ENCODE peak calls at places on chromosomes 16 and 17, in five cellular contexts. C is NT2/D1, G is GM12878, E is GM23248, U is mucosa of descending colon. S is an unnamed sample.

GRCh38 chr17:48131216-48131824 is 23.8 kb downstream of the SNX11 start:
- DNase-seq in C (peak), U (no peak), G (no peak), E (peak), S (peak)

GRCh38 chr17:2580641-2581040 is 12.8 kb upstream of the PAFAH1B1 start:
- DNase-seq in C (no peak), U (no peak), E (peak), G (no peak), S (no peak)

GRCh38 chr16:84791501-84791900 is 28.3 kb upstream of the CRISPLD2 start:
- DNase-seq in G (no peak), C (no peak), E (no peak), U (no peak), S (no peak)

GRCh38 chr17:48510761-48511604 is 19.8 kb downstream of the HOXB1 start:
- DNase-seq in U (no peak), G (peak), E (peak), C (no peak), S (peak)

GRCh38 chr16:48041861-48042435 is 113.8 kb downstream of the ABCC12 start:
- DNase-seq in E (no peak), U (no peak), C (no peak), G (no peak), S (no peak)

GRCh38 chr17:82839617-82840292 is at the start of gene ZNF750:
- DNase-seq in E (no peak), C (no peak), G (no peak), U (no peak), S (no peak)

GRCh38 chr17:78599419-78599818 is 22.2 kb upstream of the DNAH17 start:
- DNase-seq in G (no peak), E (no peak), U (no peak), C (no peak), S (no peak)

GRCh38 chr17:81065500-81065899 is 30.5 kb downstream of the BAIAP2 start:
- DNase-seq in E (no peak), C (no peak), U (no peak), G (no peak), S (no peak)

GRCh38 chr16:10504404-10504885 is 76.0 kb downstream of the EMP2 start:
- DNase-seq in G (no peak), U (no peak), E (no peak), C (peak), S (no peak)

GRCh38 chr16:81623365-81624102 is 155.6 kb upstream of the PLCG2 start:
- DNase-seq in C (peak), G (peak), U (no peak), E (peak), S (peak)

DNA sequence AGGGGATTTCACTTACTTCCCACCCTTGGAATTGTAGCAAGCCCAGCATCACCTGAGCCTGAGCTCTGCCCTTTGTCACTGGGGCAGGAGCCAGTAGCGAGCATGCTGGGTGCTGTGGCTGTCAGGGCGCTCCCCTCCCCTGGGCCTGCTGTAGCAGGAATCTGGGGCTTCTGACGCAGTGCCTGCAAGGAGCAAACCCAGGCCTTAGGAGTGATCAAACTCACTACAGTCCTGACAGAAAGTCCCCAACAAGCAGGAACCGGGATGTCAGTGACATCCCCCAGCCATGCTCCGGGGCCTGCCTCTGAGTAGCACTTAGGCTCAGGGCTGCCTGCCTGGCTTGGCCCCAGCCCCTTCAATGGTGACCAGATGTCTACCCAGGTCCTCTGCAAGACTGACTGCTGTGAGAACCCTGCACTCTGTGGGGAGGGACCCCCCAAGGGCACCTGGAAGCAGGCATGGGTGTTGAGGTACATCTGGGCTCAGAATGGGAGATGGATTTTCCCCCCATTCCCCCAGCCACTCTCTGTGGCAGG is 23.5 kb downstream of the PLD6 start:
- DNase-seq in C (no peak), U (no peak), G (no peak), E (no peak), S (no peak)
- H3K4me3 ChIP-seq in C (no peak), U (no peak), G (no peak), E (no peak), S (no peak)

DNA sequence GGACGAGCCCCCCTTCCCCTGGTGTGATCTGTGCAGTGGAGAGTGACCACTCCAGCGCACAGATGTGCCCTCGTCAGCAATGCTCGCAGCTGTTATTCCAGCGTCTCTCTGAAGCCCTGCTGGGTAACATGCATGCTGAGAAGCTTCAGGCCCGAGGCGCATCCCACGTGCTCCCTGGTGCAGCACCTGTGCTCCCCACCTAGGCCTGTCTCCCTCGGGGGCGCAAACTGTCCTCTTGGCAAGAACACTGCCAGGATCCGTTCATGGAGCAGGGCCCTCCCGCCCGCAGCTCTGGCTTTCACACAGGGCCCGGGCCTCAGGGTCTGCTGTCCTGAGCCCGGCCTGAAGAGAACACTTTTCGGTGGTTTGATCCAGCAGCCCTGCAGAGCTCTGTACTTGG is 13.0 kb downstream of the TMEM204 start:
- DNase-seq in E (no peak), G (no peak), C (no peak), U (no peak), S (no peak)
- H3K4me3 ChIP-seq in E (no peak), G (no peak), C (no peak), U (no peak), S (no peak)

DNA sequence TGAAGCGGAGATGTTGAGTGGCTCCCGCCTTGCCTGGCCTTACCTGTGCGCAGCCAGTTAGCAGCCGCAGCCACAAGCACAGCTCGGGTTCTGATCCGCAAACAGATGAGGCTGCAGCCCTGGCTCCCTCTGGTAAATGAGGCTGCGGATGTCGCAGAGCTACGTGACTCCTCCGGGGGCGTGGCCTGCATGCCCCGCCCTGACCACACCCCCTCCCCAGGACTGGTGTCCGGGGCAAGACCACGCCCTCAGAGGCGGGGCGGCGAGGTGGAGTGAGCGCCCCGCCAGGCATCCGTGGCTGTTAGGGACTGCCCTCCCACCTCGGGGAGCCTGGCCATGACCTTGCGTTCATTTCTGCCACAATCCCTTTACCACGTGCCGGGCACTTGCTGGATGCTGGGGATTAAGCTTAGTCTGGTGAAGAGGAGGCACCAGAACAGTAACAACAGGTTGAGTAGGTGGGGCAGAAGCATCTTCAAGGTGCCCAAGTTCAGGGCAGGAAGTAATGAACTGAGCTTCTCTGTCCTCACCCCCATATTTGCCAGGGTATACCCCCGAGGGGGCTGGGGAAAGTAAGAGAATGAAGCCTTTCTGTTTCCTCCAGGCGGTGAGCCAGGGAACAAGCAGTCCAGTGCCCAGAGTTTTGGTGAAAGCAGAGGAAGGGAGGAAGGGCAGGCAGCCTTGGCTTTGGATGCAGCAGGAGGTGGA is at the start of gene ALDOC:
- DNase-seq in U (peak), C (peak), G (peak), E (peak), S (peak)
- H3K4me3 ChIP-seq in U (no peak), C (peak), G (peak), E (peak), S (peak)

GRCh38 chr17:19867094-19867653 is 562 bp downstream of the ULK2 start:
- DNase-seq in G (no peak), E (peak), C (peak), U (peak), S (peak)
- H3K4me3 ChIP-seq in G (peak), E (peak), C (peak), U (peak), S (peak)

DNA sequence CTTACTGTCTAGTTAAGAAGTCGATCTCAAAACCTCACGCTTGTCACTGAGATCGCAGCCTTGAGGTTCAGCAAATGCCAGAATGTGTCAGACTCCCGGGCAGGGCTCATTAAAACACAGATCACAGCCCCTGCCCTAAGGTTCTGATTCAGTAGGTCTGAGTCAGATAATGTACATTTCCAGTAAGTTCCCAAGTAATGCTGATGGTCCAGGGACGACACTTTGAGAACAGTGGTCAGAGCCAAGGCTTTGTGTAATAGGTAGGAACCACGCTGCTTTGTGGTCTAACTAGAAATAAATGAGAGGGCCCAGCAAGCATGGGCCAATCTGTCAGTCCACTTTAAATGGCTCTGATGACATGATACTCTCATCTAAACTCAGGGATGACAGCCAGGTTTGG is 228.6 kb downstream of the ZFHX3 start:
- DNase-seq in E (peak), G (no peak), U (no peak), C (no peak), S (peak)
- H3K4me3 ChIP-seq in E (no peak), G (no peak), U (no peak), C (no peak), S (no peak)

DNA sequence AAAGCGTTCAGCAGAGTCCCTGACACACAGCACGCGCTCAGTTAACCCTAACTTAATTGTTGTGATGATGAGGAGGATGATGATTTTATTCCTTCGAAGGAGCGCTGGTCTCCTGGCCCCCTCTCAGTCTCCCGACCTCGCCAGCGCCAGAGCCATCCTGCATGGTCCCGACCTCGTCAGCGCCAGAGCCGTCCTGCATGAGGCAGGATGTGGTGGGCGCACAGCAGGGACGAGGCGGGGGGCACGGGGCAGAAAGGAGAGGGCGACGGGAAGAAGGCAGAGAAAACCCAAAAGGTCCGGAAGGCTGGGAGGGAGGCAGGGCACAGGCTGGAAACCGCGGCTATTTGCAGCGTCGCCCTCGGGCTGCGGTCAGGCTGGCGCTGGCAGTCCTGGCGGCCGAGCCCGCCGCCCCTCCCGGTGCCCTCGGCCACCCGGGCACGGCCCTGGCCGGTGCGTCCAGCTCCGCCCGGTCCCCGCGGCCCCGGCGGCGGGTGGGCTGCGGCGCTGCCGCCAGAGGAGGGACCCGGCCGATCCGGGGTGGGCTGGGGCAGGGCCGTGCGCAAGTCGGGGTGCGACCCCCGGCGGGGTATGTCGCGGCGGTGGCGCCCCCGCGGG is 3.0 kb upstream of the TAC4 start:
- DNase-seq in C (no peak), E (peak), U (no peak), G (no peak), S (peak)
- H3K4me3 ChIP-seq in C (peak), E (peak), U (peak), G (peak), S (peak)